ENCODE peak calls at places on chromosome 12, in six cellular contexts. U, K, C, J, N and P are unnamed samples.

GRCh38 chr12:128825845-128826244 is 2.1 kb upstream of the SLC15A4 start:
- DNase-seq in U (no peak), K (no peak), C (no peak), J (no peak), N (no peak), P (no peak)

GRCh38 chr12:116508145-116509121 is 50.7 kb upstream of the MAP1LC3B2 start:
- DNase-seq in U (no peak), K (no peak), C (no peak), J (peak; percentile 48), N (no peak), P (no peak)

GRCh38 chr12:127655691-127656090 is 611.3 kb upstream of the TMEM132C start:
- DNase-seq in U (no peak), K (no peak), C (no peak), J (no peak), N (no peak), P (no peak)

GRCh38 chr12:105109465-105110212 is 2.1 kb downstream of the WASHC4 start:
- DNase-seq in U (no peak), K (no peak), C (no peak), J (no peak), N (no peak), P (no peak)

GRCh38 chr12:6288235-6288634 is 22.2 kb upstream of the PLEKHG6 start:
- DNase-seq in U (no peak), K (no peak), C (no peak), J (no peak), N (no peak), P (no peak)

GRCh38 chr12:124152733-124153132 is 142.2 kb upstream of the RFLNA start:
- DNase-seq in U (no peak), K (no peak), C (no peak), J (no peak), N (no peak), P (no peak)

GRCh38 chr12:52082026-52082667 is 2.6 kb downstream of the SMIM41 start:
- DNase-seq in U (no peak), K (no peak), C (no peak), J (peak; percentile 69), N (no peak), P (no peak)

GRCh38 chr12:65740873-65741600 is 83.2 kb upstream of the HMGA2 start:
- DNase-seq in U (peak; percentile 83), K (peak; percentile 68), C (peak; percentile 38), J (peak; percentile 79), N (peak; percentile 24), P (no peak)

GRCh38 chr12:48183876-48184548 is 568 bp downstream of the CCDC184 start:
- DNase-seq in U (no peak), K (no peak), C (no peak), J (no peak), N (no peak), P (no peak)

GRCh38 chr12:113474635-113475436 is 3.2 kb upstream of the LHX5 start:
- DNase-seq in U (no peak), K (no peak), C (no peak), J (no peak), N (no peak), P (no peak)

GRCh38 chr12:69492739-69493138 is 22.6 kb downstream of the FRS2 start:
- DNase-seq in U (no peak), K (no peak), C (no peak), J (no peak), N (no peak), P (no peak)

GRCh38 chr12:62827855-62828254 is 107.1 kb downstream of the PPM1H start:
- DNase-seq in U (no peak), K (no peak), C (no peak), J (no peak), N (no peak), P (no peak)

GRCh38 chr12:108638141-108638823 is 4.6 kb upstream of the SELPLG start:
- DNase-seq in U (no peak), K (no peak), C (no peak), J (no peak), N (peak; percentile 73), P (no peak)

GRCh38 chr12:121536929-121537813 is 43.7 kb downstream of the KDM2B start:
- DNase-seq in U (peak; percentile 76), K (peak; percentile 38), C (no peak), J (peak; percentile 90), N (peak; percentile 59), P (peak; percentile 73)

GRCh38 chr12:104515899-104516298 is 59.2 kb downstream of the CHST11 start:
- DNase-seq in U (no peak), K (no peak), C (no peak), J (no peak), N (no peak), P (no peak)

GRCh38 chr12:31118831-31119530 is 45.3 kb downstream of the DDX11 start:
- DNase-seq in U (no peak), K (peak; percentile 19), C (no peak), J (peak; percentile 32), N (no peak), P (peak; percentile 87)

GRCh38 chr12:127742231-127742630 is 524.7 kb upstream of the TMEM132C start:
- DNase-seq in U (no peak), K (no peak), C (no peak), J (no peak), N (no peak), P (no peak)

GRCh38 chr12:50597200-50598195 is 92.7 kb downstream of the DIP2B start:
- DNase-seq in U (peak; percentile 82), K (peak; percentile 43), C (peak; percentile 5), J (no peak), N (no peak), P (no peak)

GRCh38 chr12:110170535-110171185 is 46.5 kb downstream of the IFT81 start:
- DNase-seq in U (no peak), K (no peak), C (no peak), J (no peak), N (no peak), P (no peak)